ENCODE peak calls at places on chromosome 2, in six cellular contexts. One of them, this sample, is unnamed.
A peak's percentile ranks its signal among the peaks of the same experiment; 100 is the strongest.

GRCh38 chr2:1140389-1141003 is 189.8 kb downstream of the SNTG2 start:
- DNase-seq in NCI-H1417: no peak
- DNase-seq in GM23248: peak; percentile 28
- DNase-seq in heart left ventricle: no peak
- DNase-seq in stimulated activated CD8-positive, alpha-beta memory T cell treated with anti-CD3 and anti-CD28 coated beads, Interleukin-15, amount 100 ng/mL, for 24 hours: peak; percentile 31
- DNase-seq in activated T-cell treated with anti-CD3 and anti-CD28 coated beads for 1 hour: peak; percentile 30
- DNase-seq in this sample: peak; percentile 9

GRCh38 chr2:189698020-189698887 is 23.8 kb downstream of the ANKAR start:
- DNase-seq in NCI-H1417: no peak
- DNase-seq in GM23248: peak; percentile 77
- DNase-seq in heart left ventricle: no peak
- DNase-seq in stimulated activated CD8-positive, alpha-beta memory T cell treated with anti-CD3 and anti-CD28 coated beads, Interleukin-15, amount 100 ng/mL, for 24 hours: no peak
- DNase-seq in activated T-cell treated with anti-CD3 and anti-CD28 coated beads for 1 hour: no peak
- DNase-seq in this sample: peak; percentile 35

GRCh38 chr2:67400560-67401464 is 3.7 kb downstream of the ETAA1 start:
- DNase-seq in NCI-H1417: no peak
- DNase-seq in GM23248: peak; percentile 41
- DNase-seq in heart left ventricle: no peak
- DNase-seq in stimulated activated CD8-positive, alpha-beta memory T cell treated with anti-CD3 and anti-CD28 coated beads, Interleukin-15, amount 100 ng/mL, for 24 hours: no peak
- DNase-seq in activated T-cell treated with anti-CD3 and anti-CD28 coated beads for 1 hour: no peak
- DNase-seq in this sample: no peak

GRCh38 chr2:214006601-214007000 is 404.3 kb upstream of the VWC2L start:
- DNase-seq in NCI-H1417: no peak
- DNase-seq in GM23248: peak; percentile 14
- DNase-seq in heart left ventricle: no peak
- DNase-seq in stimulated activated CD8-positive, alpha-beta memory T cell treated with anti-CD3 and anti-CD28 coated beads, Interleukin-15, amount 100 ng/mL, for 24 hours: no peak
- DNase-seq in activated T-cell treated with anti-CD3 and anti-CD28 coated beads for 1 hour: no peak
- DNase-seq in this sample: no peak

GRCh38 chr2:72146357-72147302 is 1.0 kb downstream of the CYP26B1 start:
- DNase-seq in NCI-H1417: no peak
- DNase-seq in GM23248: no peak
- DNase-seq in heart left ventricle: peak; percentile 24
- DNase-seq in stimulated activated CD8-positive, alpha-beta memory T cell treated with anti-CD3 and anti-CD28 coated beads, Interleukin-15, amount 100 ng/mL, for 24 hours: no peak
- DNase-seq in activated T-cell treated with anti-CD3 and anti-CD28 coated beads for 1 hour: no peak
- DNase-seq in this sample: no peak

GRCh38 chr2:48165066-48165753 is 258.9 kb upstream of the FBXO11 start:
- DNase-seq in NCI-H1417: no peak
- DNase-seq in GM23248: no peak
- DNase-seq in heart left ventricle: no peak
- DNase-seq in stimulated activated CD8-positive, alpha-beta memory T cell treated with anti-CD3 and anti-CD28 coated beads, Interleukin-15, amount 100 ng/mL, for 24 hours: no peak
- DNase-seq in activated T-cell treated with anti-CD3 and anti-CD28 coated beads for 1 hour: no peak
- DNase-seq in this sample: no peak

GRCh38 chr2:241302759-241303651 is 12.5 kb downstream of the HDLBP start:
- DNase-seq in NCI-H1417: no peak
- DNase-seq in GM23248: no peak
- DNase-seq in heart left ventricle: no peak
- DNase-seq in stimulated activated CD8-positive, alpha-beta memory T cell treated with anti-CD3 and anti-CD28 coated beads, Interleukin-15, amount 100 ng/mL, for 24 hours: no peak
- DNase-seq in activated T-cell treated with anti-CD3 and anti-CD28 coated beads for 1 hour: no peak
- DNase-seq in this sample: no peak

GRCh38 chr2:203705184-203705583 is 1.3 kb upstream of the CD28 start:
- DNase-seq in NCI-H1417: no peak
- DNase-seq in GM23248: no peak
- DNase-seq in heart left ventricle: no peak
- DNase-seq in stimulated activated CD8-positive, alpha-beta memory T cell treated with anti-CD3 and anti-CD28 coated beads, Interleukin-15, amount 100 ng/mL, for 24 hours: no peak
- DNase-seq in activated T-cell treated with anti-CD3 and anti-CD28 coated beads for 1 hour: no peak
- DNase-seq in this sample: no peak

GRCh38 chr2:84919885-84920580 is 14.6 kb downstream of the TMSB10 start:
- DNase-seq in NCI-H1417: no peak
- DNase-seq in GM23248: peak; percentile 98
- DNase-seq in heart left ventricle: peak; percentile 71
- DNase-seq in stimulated activated CD8-positive, alpha-beta memory T cell treated with anti-CD3 and anti-CD28 coated beads, Interleukin-15, amount 100 ng/mL, for 24 hours: no peak
- DNase-seq in activated T-cell treated with anti-CD3 and anti-CD28 coated beads for 1 hour: no peak
- DNase-seq in this sample: peak; percentile 18

GRCh38 chr2:239684271-239684670 is 283.5 kb upstream of the HDAC4 start:
- DNase-seq in NCI-H1417: no peak
- DNase-seq in GM23248: no peak
- DNase-seq in heart left ventricle: no peak
- DNase-seq in stimulated activated CD8-positive, alpha-beta memory T cell treated with anti-CD3 and anti-CD28 coated beads, Interleukin-15, amount 100 ng/mL, for 24 hours: no peak
- DNase-seq in activated T-cell treated with anti-CD3 and anti-CD28 coated beads for 1 hour: no peak
- DNase-seq in this sample: no peak

GRCh38 chr2:31404302-31404701 is 10.2 kb downstream of the XDH start:
- DNase-seq in NCI-H1417: no peak
- DNase-seq in GM23248: no peak
- DNase-seq in heart left ventricle: no peak
- DNase-seq in stimulated activated CD8-positive, alpha-beta memory T cell treated with anti-CD3 and anti-CD28 coated beads, Interleukin-15, amount 100 ng/mL, for 24 hours: no peak
- DNase-seq in activated T-cell treated with anti-CD3 and anti-CD28 coated beads for 1 hour: no peak
- DNase-seq in this sample: no peak

GRCh38 chr2:231104115-231104713 is 20.6 kb downstream of the HTR2B start:
- DNase-seq in NCI-H1417: no peak
- DNase-seq in GM23248: peak; percentile 76
- DNase-seq in heart left ventricle: peak; percentile 34
- DNase-seq in stimulated activated CD8-positive, alpha-beta memory T cell treated with anti-CD3 and anti-CD28 coated beads, Interleukin-15, amount 100 ng/mL, for 24 hours: no peak
- DNase-seq in activated T-cell treated with anti-CD3 and anti-CD28 coated beads for 1 hour: peak; percentile 37
- DNase-seq in this sample: peak; percentile 20

GRCh38 chr2:72833084-72833714 is 7.4 kb upstream of the EXOC6B start:
- DNase-seq in NCI-H1417: no peak
- DNase-seq in GM23248: no peak
- DNase-seq in heart left ventricle: no peak
- DNase-seq in stimulated activated CD8-positive, alpha-beta memory T cell treated with anti-CD3 and anti-CD28 coated beads, Interleukin-15, amount 100 ng/mL, for 24 hours: no peak
- DNase-seq in activated T-cell treated with anti-CD3 and anti-CD28 coated beads for 1 hour: no peak
- DNase-seq in this sample: no peak

GRCh38 chr2:143230506-143231256 is 101.5 kb downstream of the ARHGAP15 start:
- DNase-seq in NCI-H1417: no peak
- DNase-seq in GM23248: no peak
- DNase-seq in heart left ventricle: no peak
- DNase-seq in stimulated activated CD8-positive, alpha-beta memory T cell treated with anti-CD3 and anti-CD28 coated beads, Interleukin-15, amount 100 ng/mL, for 24 hours: no peak
- DNase-seq in activated T-cell treated with anti-CD3 and anti-CD28 coated beads for 1 hour: no peak
- DNase-seq in this sample: no peak

GRCh38 chr2:207320381-207321159 is 154.8 kb upstream of the KLF7 start:
- DNase-seq in NCI-H1417: no peak
- DNase-seq in GM23248: no peak
- DNase-seq in heart left ventricle: no peak
- DNase-seq in stimulated activated CD8-positive, alpha-beta memory T cell treated with anti-CD3 and anti-CD28 coated beads, Interleukin-15, amount 100 ng/mL, for 24 hours: no peak
- DNase-seq in activated T-cell treated with anti-CD3 and anti-CD28 coated beads for 1 hour: no peak
- DNase-seq in this sample: no peak

GRCh38 chr2:120733238-120733942 is 2.3 kb upstream of the GLI2 start:
- DNase-seq in NCI-H1417: no peak
- DNase-seq in GM23248: no peak
- DNase-seq in heart left ventricle: no peak
- DNase-seq in stimulated activated CD8-positive, alpha-beta memory T cell treated with anti-CD3 and anti-CD28 coated beads, Interleukin-15, amount 100 ng/mL, for 24 hours: no peak
- DNase-seq in activated T-cell treated with anti-CD3 and anti-CD28 coated beads for 1 hour: no peak
- DNase-seq in this sample: no peak

GRCh38 chr2:190698895-190699294 is 50.0 kb downstream of the NAB1 start:
- DNase-seq in NCI-H1417: no peak
- DNase-seq in GM23248: peak; percentile 34
- DNase-seq in heart left ventricle: no peak
- DNase-seq in stimulated activated CD8-positive, alpha-beta memory T cell treated with anti-CD3 and anti-CD28 coated beads, Interleukin-15, amount 100 ng/mL, for 24 hours: no peak
- DNase-seq in activated T-cell treated with anti-CD3 and anti-CD28 coated beads for 1 hour: no peak
- DNase-seq in this sample: no peak

GRCh38 chr2:177265386-177265690 is 811 bp upstream of the NFE2L2 start:
- DNase-seq in NCI-H1417: no peak
- DNase-seq in GM23248: peak; percentile 76
- DNase-seq in heart left ventricle: no peak
- DNase-seq in stimulated activated CD8-positive, alpha-beta memory T cell treated with anti-CD3 and anti-CD28 coated beads, Interleukin-15, amount 100 ng/mL, for 24 hours: no peak
- DNase-seq in activated T-cell treated with anti-CD3 and anti-CD28 coated beads for 1 hour: no peak
- DNase-seq in this sample: peak; percentile 56

GRCh38 chr2:161335626-161336025 is 27.4 kb downstream of the PSMD14 start:
- DNase-seq in NCI-H1417: no peak
- DNase-seq in GM23248: no peak
- DNase-seq in heart left ventricle: no peak
- DNase-seq in stimulated activated CD8-positive, alpha-beta memory T cell treated with anti-CD3 and anti-CD28 coated beads, Interleukin-15, amount 100 ng/mL, for 24 hours: no peak
- DNase-seq in activated T-cell treated with anti-CD3 and anti-CD28 coated beads for 1 hour: no peak
- DNase-seq in this sample: no peak

GRCh38 chr2:100317634-100318033 is 4.7 kb downstream of the LONRF2 start:
- DNase-seq in NCI-H1417: no peak
- DNase-seq in GM23248: peak; percentile 13
- DNase-seq in heart left ventricle: no peak
- DNase-seq in stimulated activated CD8-positive, alpha-beta memory T cell treated with anti-CD3 and anti-CD28 coated beads, Interleukin-15, amount 100 ng/mL, for 24 hours: no peak
- DNase-seq in activated T-cell treated with anti-CD3 and anti-CD28 coated beads for 1 hour: no peak
- DNase-seq in this sample: no peak

GRCh38 chr2:209790066-209790728 is 18.6 kb downstream of the UNC80 start:
- DNase-seq in NCI-H1417: no peak
- DNase-seq in GM23248: no peak
- DNase-seq in heart left ventricle: no peak
- DNase-seq in stimulated activated CD8-positive, alpha-beta memory T cell treated with anti-CD3 and anti-CD28 coated beads, Interleukin-15, amount 100 ng/mL, for 24 hours: no peak
- DNase-seq in activated T-cell treated with anti-CD3 and anti-CD28 coated beads for 1 hour: no peak
- DNase-seq in this sample: no peak

This sample was measured in NCI-H345.